ENCODE peak calls at places on chromosomes 12 and 14, in four cellular contexts. B, J, I and X are unnamed samples.

GRCh38 chr12:43058616-43059015 is 469.1 kb upstream of the PRICKLE1 start:
- DNase-seq in B (no peak), J (no peak), I (no peak), X (no peak)

GRCh38 chr14:100015251-100015655 is 50.0 kb upstream of the EVL start:
- DNase-seq in B (no peak), J (no peak), I (no peak), X (no peak)

GRCh38 chr14:99966912-99967311 is 98.3 kb upstream of the EVL start:
- DNase-seq in B (no peak), J (no peak), I (no peak), X (no peak)

GRCh38 chr12:48786591-48787544 is 2.0 kb downstream of the ADCY6 start:
- DNase-seq in B (no peak), J (peak), I (no peak), X (no peak)

GRCh38 chr12:110371408-110372055 is 32.0 kb downstream of the ANAPC7 start:
- DNase-seq in B (no peak), J (no peak), I (no peak), X (no peak)

GRCh38 chr12:31005944-31006361 is 67.7 kb upstream of the DDX11 start:
- DNase-seq in B (peak), J (no peak), I (peak), X (peak)

GRCh38 chr12:28129031-28129430 is 61.2 kb upstream of the CCDC91 start:
- DNase-seq in B (no peak), J (no peak), I (peak), X (no peak)

GRCh38 chr14:105398726-105399440 is 545 bp downstream of the TEX22 start:
- DNase-seq in B (no peak), J (no peak), I (peak), X (no peak)

GRCh38 chr12:104136577-104136976 is 1.4 kb downstream of the NFYB start:
- DNase-seq in B (no peak), J (no peak), I (peak), X (no peak)

GRCh38 chr12:104046306-104046705 is 3.7 kb downstream of the GLT8D2 start:
- DNase-seq in B (no peak), J (no peak), I (no peak), X (no peak)

GRCh38 chr12:9135903-9136310 is 20.2 kb upstream of the A2M start:
- DNase-seq in B (no peak), J (no peak), I (no peak), X (no peak)

GRCh38 chr12:67578976-67579661 is 69.4 kb upstream of the DYRK2 start:
- DNase-seq in B (no peak), J (no peak), I (peak), X (no peak)

GRCh38 chr14:68794856-68795601 is 2.2 kb upstream of the ZFP36L1 start:
- DNase-seq in B (peak), J (no peak), I (peak), X (peak)

GRCh38 chr14:33030406-33030805 is 91.7 kb downstream of the NPAS3 start:
- DNase-seq in B (no peak), J (no peak), I (no peak), X (no peak)

GRCh38 chr12:44873898-44874297 is 2.2 kb downstream of the NELL2 start:
- DNase-seq in B (no peak), J (no peak), I (peak), X (no peak)

GRCh38 chr12:9674226-9674590 is 4.7 kb downstream of the CLEC2D start:
- DNase-seq in B (no peak), J (no peak), I (no peak), X (no peak)

GRCh38 chr12:78473561-78473960 is 391.0 kb upstream of the SYT1 start:
- DNase-seq in B (no peak), J (no peak), I (no peak), X (no peak)

GRCh38 chr12:21756699-21757098 is 17.8 kb downstream of the KCNJ8 start:
- DNase-seq in B (no peak), J (no peak), I (no peak), X (no peak)

GRCh38 chr14:55881577-55882241 is 236.5 kb upstream of the PELI2 start:
- DNase-seq in B (no peak), J (no peak), I (peak), X (no peak)

GRCh38 chr14:103862393-103862782 is 15.0 kb upstream of the PPP1R13B start:
- DNase-seq in B (no peak), J (no peak), I (no peak), X (no peak)

GRCh38 chr14:102571043-102571442 is 21.4 kb upstream of the RCOR1 start:
- DNase-seq in B (no peak), J (no peak), I (no peak), X (no peak)
- TF ChIP-seq CTCF in B (no peak), J (no peak), I (no peak), X (no peak)

GRCh38 chr12:125983784-125984510 is 918.7 kb downstream of the AACS start:
- DNase-seq in B (no peak), J (no peak), I (peak), X (no peak)

GRCh38 chr12:125981610-125982253 is 916.5 kb downstream of the AACS start:
- DNase-seq in B (no peak), J (no peak), I (no peak), X (no peak)

GRCh38 chr12:125988545-125988944 is 923.3 kb downstream of the AACS start:
- DNase-seq in B (no peak), J (no peak), I (no peak), X (no peak)

GRCh38 chr12:125983094-125983783 is 918.0 kb downstream of the AACS start:
- DNase-seq in B (no peak), J (no peak), I (peak), X (no peak)
- H3K4me3 ChIP-seq in B (no peak), J (no peak), I (no peak), X (no peak)

GRCh38 chr12:8064131-8064530 is 2.0 kb downstream of the C3AR1 start:
- DNase-seq in B (no peak), J (no peak), I (no peak), X (no peak)
- TF ChIP-seq CTCF in B (no peak), J (no peak), I (no peak), X (no peak)

GRCh38 chr14:91311284-91311662 is 66.8 kb upstream of the GPR68 start:
- DNase-seq in B (no peak), J (no peak), I (no peak), X (no peak)
- H3K4me3 ChIP-seq in B (no peak), J (no peak), I (no peak), X (no peak)

GRCh38 chr12:131438874-131439273 is 272.0 kb upstream of the SFSWAP start:
- DNase-seq in B (no peak), J (no peak), I (no peak), X (no peak)
- TF ChIP-seq CTCF in B (no peak), J (no peak), I (no peak), X (no peak)

DNA sequence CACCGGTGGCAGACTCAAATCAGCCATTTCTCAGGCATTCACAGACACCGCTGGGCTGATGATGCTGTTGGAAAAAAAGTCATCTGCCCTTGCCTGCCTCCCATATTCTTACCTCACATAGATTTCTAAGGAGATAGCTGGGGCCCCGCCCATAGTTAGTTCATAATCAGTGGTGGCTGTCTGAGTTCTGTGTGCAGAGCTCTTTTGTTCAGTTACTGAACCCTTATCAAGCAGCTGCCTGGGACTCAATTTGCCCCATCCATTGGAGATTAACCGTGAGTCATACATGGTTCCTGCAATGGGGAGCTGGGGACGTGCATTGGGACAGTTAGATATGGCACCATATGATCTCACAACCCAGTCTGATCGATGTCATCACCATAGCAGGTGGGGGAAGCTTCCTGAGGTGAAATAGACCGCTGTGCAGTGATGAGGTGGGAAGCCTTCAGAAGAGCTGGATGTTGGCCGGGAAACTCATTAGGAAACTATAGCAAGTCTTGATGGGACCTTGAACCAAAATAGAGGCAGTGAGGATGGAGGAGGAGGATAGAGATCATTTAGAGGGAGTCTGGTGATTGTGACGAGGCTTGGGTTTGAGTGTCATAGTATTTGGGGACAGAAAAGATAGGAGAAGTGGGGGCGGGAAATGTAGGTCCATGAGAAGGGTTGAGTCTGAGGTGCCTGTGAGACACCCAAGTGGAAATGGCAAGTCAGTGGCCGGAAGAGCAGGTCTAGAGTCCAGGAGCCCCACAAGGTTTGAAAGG is 147.8 kb downstream of the GCH1 start:
- DNase-seq in B (no peak), J (no peak), I (no peak), X (no peak)
- H3K4me3 ChIP-seq in B (no peak), J (no peak), I (no peak), X (no peak)